ENCODE peak calls at places on chromosomes 4 and X, in five cellular contexts. Y is heart left ventricle; H is activated CD4-positive, alpha-beta T cell treated with anti-CD3 and anti-CD28 coated beads for 36 hours; R is T-helper 2 cell; W is EL. O is an unnamed sample.

GRCh38 chr4:67082746-67083145 is 462.6 kb downstream of the CENPC start:
- DNase-seq in W (no peak), H (no peak), Y (no peak), R (no peak), O (no peak)

GRCh38 chr4:41120297-41121217 is 93.8 kb downstream of the APBB2 start:
- DNase-seq in R (no peak), Y (peak; percentile 60), H (no peak), W (no peak), O (no peak)

GRCh38 chr4:153248641-153249198 is 44.5 kb downstream of the TRIM2 start:
- DNase-seq in Y (peak; percentile 25), R (no peak), W (no peak), H (no peak), O (no peak)

GRCh38 chrX:97238632-97239031 is 354.9 kb downstream of the RPA4 start:
- DNase-seq in R (no peak), W (peak; percentile 50), Y (no peak), H (no peak), O (no peak)

GRCh38 chr4:181289203-181289602 is 954.0 kb upstream of the TENM3 start:
- DNase-seq in W (no peak), Y (no peak), R (no peak), H (no peak), O (no peak)

GRCh38 chrX:155334486-155335316 is at the start of gene CLIC2:
- DNase-seq in Y (peak; percentile 46), W (peak; percentile 38), H (peak; percentile 13), R (no peak), O (no peak)

GRCh38 chr4:112279882-112280315 is 5.8 kb downstream of the TIFA start:
- DNase-seq in W (no peak), R (no peak), Y (no peak), H (no peak), O (no peak)

GRCh38 chr4:5780831-5781480 is 70.0 kb downstream of the EVC start:
- DNase-seq in R (no peak), Y (no peak), H (no peak), W (peak; percentile 93), O (peak; percentile 32)

GRCh38 chrX:1385251-1385794 is 6.6 kb downstream of the SLC25A6 start:
- DNase-seq in R (no peak), H (no peak), Y (no peak), W (no peak), O (no peak)

GRCh38 chr4:76830612-76831474 is 67.1 kb downstream of the SOWAHB start:
- DNase-seq in H (no peak), W (peak; percentile 90), R (no peak), Y (no peak), O (no peak)

GRCh38 chr4:118557298-118557851 is 127.8 kb upstream of the METTL14 start:
- DNase-seq in H (peak; percentile 11), Y (no peak), W (peak; percentile 81), R (no peak), O (no peak)

GRCh38 chr4:121668368-121669162 is 28.2 kb downstream of the ANXA5 start:
- DNase-seq in Y (no peak), H (no peak), R (no peak), W (peak; percentile 97), O (no peak)

GRCh38 chrX:48971325-48972213 is at the start of gene KCND1:
- DNase-seq in Y (peak; percentile 38), H (peak; percentile 35), W (peak; percentile 75), R (no peak), O (peak; percentile 71)

GRCh38 chrX:39527045-39527444 is 570.7 kb downstream of the BCOR start:
- DNase-seq in W (peak; percentile 63), Y (no peak), H (no peak), R (no peak), O (no peak)

GRCh38 chrX:98755912-98756311 is 1654.2 kb downstream of the PCDH19 start:
- DNase-seq in Y (no peak), W (no peak), R (no peak), H (no peak), O (no peak)

GRCh38 chr4:27930976-27931375 is 1070.3 kb downstream of the STIM2 start:
- DNase-seq in R (no peak), W (no peak), Y (no peak), H (no peak), O (no peak)

GRCh38 chr4:104064650-104065577 is 345.1 kb upstream of the TACR3 start:
- DNase-seq in H (peak; percentile 35), W (peak; percentile 12), Y (peak; percentile 45), R (no peak), O (peak; percentile 53)

GRCh38 chr4:112517067-112517588 is 1.1 kb upstream of the NEUROG2 start:
- DNase-seq in H (peak; percentile 56), W (no peak), Y (no peak), R (no peak), O (peak; percentile 77)